ENCODE peak calls at places on chromosomes 11 and 22, in seven cellular contexts. H, Y, C, P, W, T and D are unnamed samples.

GRCh38 chr22:22916952-22917290 is 29.3 kb downstream of the IGLL5 start:
- DNase-seq in H (no peak), Y (no peak), C (no peak), P (no peak), W (no peak), T (no peak), D (no peak)

GRCh38 chr22:35630387-35630793 is 13.3 kb upstream of the MB start:
- DNase-seq in H (peak), Y (no peak), C (no peak), P (no peak), W (no peak), T (no peak), D (peak)

GRCh38 chr11:11036185-11037161 is 178.6 kb upstream of the ZBED5 start:
- DNase-seq in H (peak), Y (peak), C (peak), P (peak), W (peak), T (no peak), D (peak)

GRCh38 chr11:34068098-34068497 is 16.6 kb downstream of the CAPRIN1 start:
- DNase-seq in H (no peak), Y (no peak), C (no peak), P (no peak), W (no peak), T (no peak), D (no peak)

GRCh38 chr11:58675344-58676155 is 53.1 kb downstream of the CNTF start:
- DNase-seq in H (peak), Y (peak), C (peak), P (peak), W (peak), T (no peak), D (peak)

GRCh38 chr11:58629857-58630256 is 7.4 kb downstream of the CNTF start:
- DNase-seq in H (peak), Y (peak), C (no peak), P (peak), W (peak), T (no peak), D (peak)

GRCh38 chr11:118060081-118060661 is 16.7 kb upstream of the TMPRSS4 start:
- DNase-seq in H (no peak), Y (no peak), C (no peak), P (no peak), W (no peak), T (no peak), D (no peak)

GRCh38 chr11:122652495-122652894 is 3.0 kb upstream of the UBASH3B start:
- DNase-seq in H (no peak), Y (no peak), C (no peak), P (no peak), W (peak), T (no peak), D (no peak)

GRCh38 chr11:102950622-102951081 is 4.9 kb downstream of the MMP13 start:
- DNase-seq in H (no peak), Y (no peak), C (no peak), P (no peak), W (no peak), T (no peak), D (no peak)

GRCh38 chr22:36541831-36542391 is 12.9 kb upstream of the EIF3D start:
- DNase-seq in H (peak), Y (no peak), C (no peak), P (peak), W (no peak), T (no peak), D (no peak)

GRCh38 chr22:50314455-50315288 is 7.2 kb upstream of the PLXNB2 start:
- DNase-seq in H (no peak), Y (peak), C (no peak), P (peak), W (no peak), T (peak), D (no peak)

GRCh38 chr22:50022171-50022819 is 9.7 kb upstream of the IL17REL start:
- DNase-seq in H (no peak), Y (no peak), C (no peak), P (no peak), W (no peak), T (no peak), D (no peak)

GRCh38 chr11:69702769-69703510 is 882 bp downstream of the FGF19 start:
- DNase-seq in H (no peak), Y (no peak), C (no peak), P (no peak), W (no peak), T (no peak), D (no peak)

GRCh38 chr11:120141144-120142071 is 3.5 kb upstream of the TRIM29 start:
- DNase-seq in H (no peak), Y (peak), C (no peak), P (no peak), W (no peak), T (no peak), D (no peak)

GRCh38 chr11:69311767-69312385 is 17.9 kb downstream of the MYEOV start:
- DNase-seq in H (no peak), Y (no peak), C (no peak), P (no peak), W (no peak), T (no peak), D (no peak)

GRCh38 chr22:44448271-44448780 is 49.7 kb downstream of the RTL6 start:
- DNase-seq in H (no peak), Y (peak), C (no peak), P (no peak), W (no peak), T (no peak), D (no peak)

GRCh38 chr11:120780239-120780638 is 243.7 kb upstream of the TBCEL start:
- DNase-seq in H (no peak), Y (no peak), C (no peak), P (no peak), W (no peak), T (no peak), D (no peak)

GRCh38 chr11:122634507-122634906 is 21.0 kb upstream of the UBASH3B start:
- DNase-seq in H (no peak), Y (no peak), C (no peak), P (no peak), W (no peak), T (no peak), D (no peak)

GRCh38 chr11:112582366-112582765 is 321.7 kb upstream of the PLET1 start:
- DNase-seq in H (no peak), Y (no peak), C (no peak), P (no peak), W (no peak), T (no peak), D (no peak)

GRCh38 chr11:129930306-129930705 is 34.9 kb upstream of the NFRKB start:
- DNase-seq in H (no peak), Y (no peak), C (no peak), P (peak), W (no peak), T (no peak), D (no peak)

GRCh38 chr11:114397349-114397982 is 2.8 kb downstream of the C11orf71 start:
- DNase-seq in H (no peak), Y (no peak), C (no peak), P (peak), W (no peak), T (no peak), D (no peak)

GRCh38 chr22:47176573-47177333 is 414.3 kb downstream of the TBC1D22A start:
- DNase-seq in H (no peak), Y (no peak), C (no peak), P (no peak), W (no peak), T (no peak), D (no peak)

GRCh38 chr22:37212174-37212906 is at the start of gene SSTR3:
- DNase-seq in H (no peak), Y (peak), C (no peak), P (no peak), W (no peak), T (no peak), D (no peak)

GRCh38 chr11:12552677-12553076 is 121.5 kb upstream of the TEAD1 start:
- DNase-seq in H (no peak), Y (no peak), C (no peak), P (no peak), W (no peak), T (no peak), D (no peak)

GRCh38 chr11:70141490-70142014 is 61.5 kb upstream of the FADD start:
- DNase-seq in H (no peak), Y (no peak), C (peak), P (no peak), W (no peak), T (no peak), D (no peak)

GRCh38 chr22:43128116-43128515 is 15.1 kb downstream of the MCAT start:
- DNase-seq in H (no peak), Y (no peak), C (no peak), P (no peak), W (no peak), T (no peak), D (no peak)

GRCh38 chr11:96388891-96389603 is 665 bp downstream of the CCDC82 start:
- DNase-seq in H (peak), Y (peak), C (peak), P (peak), W (peak), T (peak), D (peak)

GRCh38 chr22:30426395-30427353 is 1.1 kb downstream of the MTFP1 start:
- DNase-seq in H (peak), Y (peak), C (peak), P (peak), W (peak), T (peak), D (peak)

GRCh38 chr11:2595205-2595604 is 104.6 kb downstream of the KCNQ1OT1 start:
- DNase-seq in H (no peak), Y (no peak), C (no peak), P (no peak), W (no peak), T (no peak), D (no peak)

GRCh38 chr11:2594267-2594666 is 105.5 kb downstream of the KCNQ1OT1 start:
- DNase-seq in H (no peak), Y (no peak), C (no peak), P (no peak), W (no peak), T (no peak), D (no peak)

GRCh38 chr11:2591805-2592204 is 108.0 kb downstream of the KCNQ1OT1 start:
- DNase-seq in H (no peak), Y (peak), C (no peak), P (peak), W (no peak), T (no peak), D (no peak)

GRCh38 chr11:2592559-2593392 is 107.0 kb downstream of the KCNQ1OT1 start:
- DNase-seq in H (no peak), Y (no peak), C (no peak), P (peak), W (no peak), T (no peak), D (no peak)

GRCh38 chr11:2593393-2593950 is 106.3 kb downstream of the KCNQ1OT1 start:
- DNase-seq in H (no peak), Y (no peak), C (no peak), P (peak), W (no peak), T (no peak), D (no peak)
- TF ChIP-seq JUND in H (no peak), Y (no peak), C (no peak), P (no peak), W (no peak), T (no peak), D (no peak)

GRCh38 chr22:48885271-48885918 is 942.3 kb downstream of the BRD1 start:
- DNase-seq in H (no peak), Y (no peak), C (no peak), P (no peak), W (no peak), T (no peak), D (no peak)

GRCh38 chr22:48883211-48883960 is 944.3 kb downstream of the BRD1 start:
- DNase-seq in H (no peak), Y (no peak), C (no peak), P (no peak), W (no peak), T (no peak), D (no peak)

GRCh38 chr22:48882636-48883200 is 945.0 kb downstream of the BRD1 start:
- DNase-seq in H (no peak), Y (no peak), C (no peak), P (no peak), W (no peak), T (no peak), D (no peak)

GRCh38 chr22:48884786-48885185 is 942.9 kb downstream of the BRD1 start:
- DNase-seq in H (no peak), Y (no peak), C (no peak), P (no peak), W (no peak), T (no peak), D (no peak)

GRCh38 chr22:48884292-48884691 is 943.4 kb downstream of the BRD1 start:
- DNase-seq in H (no peak), Y (no peak), C (no peak), P (no peak), W (no peak), T (no peak), D (no peak)
- TF ChIP-seq JUND in H (no peak), Y (no peak), C (no peak), P (no peak), W (no peak), T (no peak), D (no peak)

DNA sequence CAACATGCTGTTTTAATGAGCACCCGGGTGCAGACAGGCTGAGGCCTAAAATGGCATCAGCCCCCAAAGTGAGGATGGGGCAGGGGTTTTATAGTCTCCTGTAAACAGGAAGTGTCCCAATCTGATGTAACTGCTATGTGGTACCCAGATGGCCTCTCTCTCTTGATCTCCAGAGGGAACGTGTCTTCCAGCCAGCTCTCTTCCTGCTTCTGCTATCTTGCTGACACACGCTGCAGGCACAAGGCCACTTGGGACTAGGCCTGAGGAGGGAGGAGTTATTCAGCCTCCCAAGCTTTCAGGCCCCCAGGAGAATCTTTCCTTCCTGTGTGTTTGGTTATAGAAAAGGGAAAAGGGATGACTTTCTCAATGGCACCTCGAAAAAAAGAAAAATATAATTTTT is 11.4 kb upstream of the VSTM5 start:
- DNase-seq in H (no peak), Y (no peak), C (no peak), P (no peak), W (no peak), T (no peak), D (no peak)
- TF ChIP-seq JUND in H (no peak), Y (no peak), C (no peak), P (no peak), W (no peak), T (no peak), D (no peak)

DNA sequence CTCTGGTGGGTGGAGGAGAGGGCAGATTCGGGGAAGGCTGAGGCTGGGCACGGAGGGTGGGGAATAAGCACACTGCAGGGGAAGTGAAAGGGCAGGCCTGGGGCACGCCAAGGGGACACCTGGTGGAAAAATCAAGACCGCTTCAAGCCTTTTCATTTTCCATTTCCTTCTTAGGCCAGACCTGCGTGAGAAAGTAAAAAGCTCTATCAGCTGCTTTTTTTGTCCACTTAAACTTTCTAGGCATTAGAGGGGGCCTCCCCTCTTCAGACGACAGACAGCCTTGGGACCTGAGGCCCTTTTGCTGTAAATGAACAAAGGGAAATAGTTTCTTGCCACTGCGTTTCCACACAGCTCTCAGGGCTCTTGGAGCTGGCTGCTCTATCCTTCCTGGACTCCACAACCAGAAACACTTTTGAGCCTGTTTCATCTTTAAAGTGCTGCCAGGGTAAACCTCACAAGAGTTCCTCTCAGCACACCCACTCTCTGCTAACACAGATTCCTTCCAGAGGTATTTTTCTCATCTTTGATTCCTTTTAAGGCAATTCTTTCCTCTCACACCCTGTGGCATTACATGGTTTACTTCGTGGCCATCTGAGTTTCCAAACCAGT is 25.0 kb upstream of the SERPIND1 start:
- DNase-seq in H (no peak), Y (no peak), C (no peak), P (no peak), W (no peak), T (peak), D (no peak)
- TF ChIP-seq JUND in H (no peak), Y (no peak), C (no peak), P (no peak), W (no peak), T (no peak), D (no peak)

GRCh38 chr11:67626970-67627369 is 2.8 kb downstream of the NUDT8 start:
- DNase-seq in H (no peak), Y (no peak), C (no peak), P (no peak), W (no peak), T (no peak), D (no peak)
- TF ChIP-seq JUND in H (no peak), Y (no peak), C (no peak), P (no peak), W (no peak), T (no peak), D (no peak)

DNA sequence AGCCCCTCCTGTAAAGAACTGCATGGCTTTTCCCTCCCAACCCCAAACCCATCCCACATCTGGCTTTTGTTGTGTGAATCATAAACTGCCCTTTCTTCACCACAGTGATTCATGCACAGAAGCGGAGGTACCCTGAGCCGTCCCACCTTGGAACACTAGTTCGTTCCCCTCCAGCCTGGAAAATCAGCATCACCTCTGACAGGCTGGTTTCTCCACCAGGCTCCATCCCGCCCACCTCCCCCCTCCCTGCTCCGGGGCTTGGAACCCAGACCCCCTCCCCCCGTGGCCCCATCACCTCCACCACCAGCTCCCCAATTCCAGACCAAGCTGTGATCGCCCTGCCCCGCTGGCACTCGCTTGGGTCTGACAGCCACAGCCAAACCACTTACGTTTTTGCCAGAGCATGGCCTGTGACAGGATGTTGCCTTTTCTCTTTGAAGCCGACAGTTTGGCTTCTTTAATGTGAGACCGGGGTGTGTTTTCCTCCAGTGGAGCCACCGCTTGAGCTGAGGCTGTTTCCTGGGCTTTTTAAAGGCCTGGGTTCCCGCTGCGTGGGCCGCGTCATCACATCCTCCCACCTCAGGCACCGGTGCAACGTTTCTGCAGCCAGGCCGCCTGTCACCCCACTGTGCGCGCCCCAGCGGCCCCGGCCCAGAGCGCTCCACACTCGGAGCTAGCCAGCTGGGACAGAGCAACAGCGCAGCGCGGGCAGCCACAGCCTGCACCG is at the start of gene POU2AF1:
- DNase-seq in H (no peak), Y (no peak), C (no peak), P (no peak), W (no peak), T (peak), D (no peak)
- TF ChIP-seq JUND in H (no peak), Y (no peak), C (no peak), P (no peak), W (no peak), T (no peak), D (no peak)

DNA sequence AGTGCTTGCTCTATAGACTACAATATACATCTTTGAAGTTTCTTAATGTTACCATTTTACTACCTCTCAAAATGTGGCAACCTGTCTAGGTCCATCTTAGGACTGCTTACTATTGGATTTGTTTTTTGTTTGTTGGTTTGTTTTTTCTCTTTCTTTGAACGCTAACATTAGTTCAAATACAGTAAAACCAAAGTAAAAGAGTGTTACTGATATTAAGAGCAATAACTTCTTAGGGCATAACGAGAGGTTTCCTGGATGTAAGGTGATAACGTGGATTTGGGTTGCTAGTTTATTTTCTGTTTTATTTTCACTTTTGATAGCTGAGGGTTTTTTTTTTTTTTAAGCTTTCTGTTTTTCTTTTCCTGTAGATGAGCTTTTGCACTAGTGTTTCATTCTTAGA is 43.6 kb downstream of the TMEM135 start:
- DNase-seq in H (no peak), Y (no peak), C (no peak), P (no peak), W (no peak), T (peak), D (no peak)
- TF ChIP-seq JUND in H (no peak), Y (no peak), C (no peak), P (no peak), W (no peak), T (no peak), D (no peak)

DNA sequence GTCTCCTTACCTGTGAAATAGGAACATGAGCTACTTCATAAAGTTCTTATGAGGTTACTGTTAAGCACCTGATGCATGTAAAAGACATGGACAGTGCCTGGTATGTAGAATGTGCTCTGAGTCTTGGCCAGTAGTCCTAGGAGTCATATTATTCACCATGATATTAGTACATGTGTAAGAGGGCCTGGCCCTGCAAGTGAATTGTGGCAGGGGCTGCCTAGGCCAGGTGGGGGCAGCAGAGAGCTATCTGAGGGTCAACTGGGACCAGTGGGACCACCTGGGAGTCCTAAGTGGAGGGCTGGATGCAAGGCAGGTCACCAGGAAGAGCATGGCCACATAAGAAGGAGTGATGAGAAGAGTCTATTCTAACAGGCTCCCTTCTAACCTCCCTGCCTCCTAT is 529.5 kb downstream of the SOX6 start:
- DNase-seq in H (peak), Y (peak), C (peak), P (peak), W (no peak), T (no peak), D (no peak)
- TF ChIP-seq JUND in H (no peak), Y (no peak), C (no peak), P (no peak), W (no peak), T (no peak), D (no peak)

DNA sequence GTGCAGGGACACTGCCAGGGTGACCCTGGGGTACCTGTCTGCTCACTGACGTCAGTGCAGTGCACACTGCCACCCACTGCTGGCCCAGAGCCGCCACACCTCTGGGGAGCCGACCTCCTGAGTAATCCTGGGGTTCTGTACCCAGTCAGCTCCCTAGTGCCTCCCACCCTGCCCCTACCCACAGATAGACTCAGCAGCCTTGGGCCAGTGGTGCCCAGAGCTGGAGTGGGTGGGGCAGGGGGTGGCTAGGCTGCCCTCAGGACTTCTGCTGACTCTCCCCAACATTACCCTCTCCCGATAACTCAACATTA is 5.8 kb downstream of the NRXN2 start:
- DNase-seq in H (no peak), Y (no peak), C (no peak), P (no peak), W (no peak), T (no peak), D (no peak)
- TF ChIP-seq JUND in H (no peak), Y (no peak), C (no peak), P (no peak), W (no peak), T (no peak), D (no peak)